ENCODE peak calls at places on chromosomes 12 and 14, in five cellular contexts. W is stromal cell of bone marrow, U is NCI-H1092, O is endodermal cell, P is body of pancreas. V is an unnamed sample.

GRCh38 chr12:120394483-120395367 is 25.8 kb upstream of the MSI1 start:
- DNase-seq in U (peak; percentile 5), P (peak; percentile 90), O (peak; percentile 97), W (no peak), V (no peak)

GRCh38 chr12:27289414-27289813 is 43.2 kb upstream of the BMAL2 start:
- DNase-seq in U (no peak), P (no peak), W (no peak), O (no peak), V (no peak)

GRCh38 chr12:101209319-101210302 is at the start of gene SLC5A8:
- DNase-seq in U (no peak), W (no peak), P (no peak), O (peak; percentile 85), V (peak; percentile 21)

GRCh38 chr12:42468853-42469252 is 120.7 kb downstream of the PRICKLE1 start:
- DNase-seq in P (no peak), W (no peak), O (no peak), U (no peak), V (no peak)

GRCh38 chr14:87434011-87434410 is 559.0 kb downstream of the GALC start:
- DNase-seq in P (no peak), U (no peak), W (no peak), O (no peak), V (no peak)

GRCh38 chr14:35855886-35856481 is 29.8 kb downstream of the BRMS1L start:
- DNase-seq in P (no peak), U (no peak), W (no peak), O (no peak), V (peak; percentile 14)

GRCh38 chr12:80056845-80057244 is 42.5 kb upstream of the OTOGL start:
- DNase-seq in U (no peak), P (peak; percentile 85), W (no peak), O (no peak), V (peak; percentile 9)

GRCh38 chr14:105711841-105712460 is 185.6 kb downstream of the TMEM121 start:
- DNase-seq in P (no peak), W (no peak), O (peak; percentile 10), U (no peak), V (no peak)

GRCh38 chr12:64175254-64175945 is 46.7 kb downstream of the KICS2 start:
- DNase-seq in O (no peak), W (peak; percentile 34), P (no peak), U (no peak), V (no peak)

GRCh38 chr12:53220857-53221202 is 11.2 kb downstream of the RARG start:
- DNase-seq in P (peak; percentile 94), U (no peak), O (peak; percentile 98), W (peak; percentile 88), V (peak; percentile 46)

GRCh38 chr12:25269701-25270100 is 19.0 kb upstream of the KRAS start:
- DNase-seq in P (no peak), U (no peak), W (no peak), O (no peak), V (no peak)

GRCh38 chr14:37641117-37641516 is 45.7 kb downstream of the TTC6 start:
- DNase-seq in U (no peak), O (no peak), W (no peak), P (no peak), V (no peak)

GRCh38 chr14:103315368-103315911 is 18.6 kb upstream of the EIF5 start:
- DNase-seq in P (peak; percentile 18), W (peak; percentile 41), U (no peak), O (no peak), V (no peak)

GRCh38 chr14:57462551-57462950 is 31.1 kb downstream of the CCDC198 start:
- DNase-seq in U (no peak), O (no peak), W (no peak), P (no peak), V (no peak)

GRCh38 chr12:52496054-52496453 is 3.0 kb upstream of the KRT6A start:
- DNase-seq in O (no peak), U (no peak), W (no peak), P (no peak), V (peak; percentile 52)

GRCh38 chr14:52640137-52640536 is 55.2 kb downstream of the ERO1A start:
- DNase-seq in P (no peak), U (no peak), O (no peak), W (no peak), V (no peak)

GRCh38 chr12:106956048-106956935 is 585 bp downstream of the TMEM263 start:
- DNase-seq in P (peak; percentile 83), U (peak; percentile 43), W (peak; percentile 78), O (peak; percentile 94), V (peak; percentile 73)

GRCh38 chr12:77062846-77063461 is 2.4 kb downstream of the E2F7 start:
- DNase-seq in U (no peak), P (no peak), W (no peak), O (no peak), V (peak; percentile 33)

GRCh38 chr12:31588976-31589375 is 2.0 kb downstream of the DENND5B start:
- DNase-seq in O (no peak), W (no peak), P (no peak), U (no peak), V (no peak)

GRCh38 chr12:30989754-30990153 is 63.2 kb downstream of the TSPAN11 start:
- DNase-seq in O (peak; percentile 95), P (peak; percentile 49), U (peak; percentile 63), W (no peak), V (peak; percentile 48)

GRCh38 chr12:6146509-6146908 is 22.0 kb upstream of the VWF start:
- DNase-seq in O (no peak), P (no peak), W (no peak), U (no peak), V (no peak)

GRCh38 chr14:103140316-103141109 is 17.3 kb downstream of the TNFAIP2 start:
- DNase-seq in W (no peak), O (peak; percentile 60), U (peak; percentile 17), P (no peak), V (peak; percentile 70)

GRCh38 chr14:28673056-28673455 is 93.5 kb upstream of the FOXG1 start:
- DNase-seq in O (no peak), U (no peak), W (no peak), P (no peak), V (no peak)

GRCh38 chr12:96444403-96444802 is 44.2 kb upstream of the CDK17 start:
- DNase-seq in O (no peak), P (no peak), U (no peak), W (no peak), V (no peak)

GRCh38 chr12:30440826-30441602 is 254.7 kb downstream of the IPO8 start:
- DNase-seq in P (no peak), O (peak; percentile 84), U (no peak), W (no peak), V (no peak)

GRCh38 chr14:77186911-77187648 is 5.5 kb downstream of the TMEM63C start:
- DNase-seq in W (no peak), U (peak; percentile 66), P (peak; percentile 51), O (peak; percentile 64), V (no peak)

GRCh38 chr14:88868558-88869159 is 44.2 kb downstream of the TTC8 start:
- DNase-seq in W (peak; percentile 13), P (no peak), U (no peak), O (no peak), V (peak; percentile 67)

GRCh38 chr12:54988402-54989054 is 4.0 kb upstream of the TESPA1 start:
- DNase-seq in O (no peak), P (peak; percentile 62), W (no peak), U (peak; percentile 70), V (no peak)

GRCh38 chr14:101497910-101498860 is 63.1 kb upstream of the DIO3 start:
- DNase-seq in O (peak; percentile 29), W (no peak), U (no peak), P (no peak), V (no peak)

GRCh38 chr12:13234045-13234641 is 37.6 kb downstream of the EMP1 start:
- DNase-seq in U (no peak), O (peak; percentile 91), W (peak; percentile 57), P (peak; percentile 57), V (no peak)

GRCh38 chr14:20934148-20934762 is 21.0 kb upstream of the RNASE2 start:
- DNase-seq in P (peak; percentile 21), W (no peak), U (no peak), O (peak; percentile 94), V (no peak)

GRCh38 chr12:39230086-39230485 is 212.8 kb downstream of the KIF21A start:
- DNase-seq in U (no peak), P (no peak), O (no peak), W (no peak), V (no peak)

GRCh38 chr12:130146532-130146931 is 15.7 kb upstream of the FZD10 start:
- DNase-seq in U (no peak), W (no peak), P (no peak), O (no peak), V (no peak)

GRCh38 chr12:79547735-79548347 is 142.9 kb downstream of the PAWR start:
- DNase-seq in P (peak; percentile 65), O (peak; percentile 88), W (peak; percentile 49), U (no peak), V (peak; percentile 39)

GRCh38 chr12:53231859-53232640 is at the start of gene RARG:
- DNase-seq in W (no peak), O (peak; percentile 89), U (no peak), P (peak; percentile 56), V (peak; percentile 23)